ENCODE peak calls at places on chromosomes 16 and 17, in nine cellular contexts. T, J, O, G, L, R, C, Q and Y are unnamed samples.

GRCh38 chr17:10109146-10109545 is 89.3 kb downstream of the GAS7 start:
- DNase-seq in T (no peak), J (no peak), O (no peak), G (no peak), L (no peak), R (no peak), C (no peak), Q (no peak), Y (no peak)

GRCh38 chr17:41511130-41511529 is 5.7 kb upstream of the KRT13 start:
- DNase-seq in T (no peak), J (no peak), O (no peak), G (no peak), L (no peak), R (no peak), C (no peak), Q (no peak), Y (no peak)

GRCh38 chr16:84806256-84806889 is 13.4 kb upstream of the CRISPLD2 start:
- DNase-seq in T (peak), J (no peak), O (peak), G (peak), L (peak), R (peak), C (no peak), Q (peak), Y (peak)

GRCh38 chr17:41049110-41049509 is 2.0 kb upstream of the KRTAP2-1 start:
- DNase-seq in T (peak), J (no peak), O (no peak), G (peak), L (peak), R (no peak), C (no peak), Q (no peak), Y (no peak)

GRCh38 chr16:84074721-84075120 is 32.1 kb upstream of the SLC38A8 start:
- DNase-seq in T (no peak), J (no peak), O (no peak), G (no peak), L (no peak), R (no peak), C (no peak), Q (no peak), Y (no peak)

GRCh38 chr17:3740611-3741073 is 16.9 kb downstream of the HASPIN start:
- DNase-seq in T (no peak), J (no peak), O (peak), G (no peak), L (no peak), R (no peak), C (no peak), Q (no peak), Y (no peak)

GRCh38 chr16:67814567-67814966 is 7.9 kb downstream of the TSNAXIP1 start:
- DNase-seq in T (no peak), J (no peak), O (no peak), G (no peak), L (no peak), R (no peak), C (no peak), Q (no peak), Y (no peak)

GRCh38 chr16:12127244-12127643 is 150.7 kb downstream of the SNX29 start:
- DNase-seq in T (no peak), J (no peak), O (no peak), G (no peak), L (no peak), R (no peak), C (no peak), Q (no peak), Y (no peak)

GRCh38 chr17:77356109-77356689 is 215.4 kb downstream of the SEC14L1 start:
- DNase-seq in T (peak), J (no peak), O (no peak), G (no peak), L (no peak), R (peak), C (no peak), Q (no peak), Y (no peak)

GRCh38 chr16:85519540-85520231 is 93.4 kb upstream of the GSE1 start:
- DNase-seq in T (no peak), J (no peak), O (no peak), G (no peak), L (no peak), R (no peak), C (no peak), Q (no peak), Y (no peak)

GRCh38 chr16:12625068-12625467 is 178.6 kb downstream of the CPPED1 start:
- DNase-seq in T (no peak), J (no peak), O (no peak), G (no peak), L (no peak), R (no peak), C (no peak), Q (no peak), Y (no peak)

GRCh38 chr16:3938843-3939624 is 58.5 kb upstream of the CREBBP start:
- DNase-seq in T (peak), J (peak), O (peak), G (peak), L (peak), R (peak), C (peak), Q (peak), Y (peak)

GRCh38 chr16:71282943-71283342 is 6.3 kb downstream of the CMTR2 start:
- DNase-seq in T (no peak), J (no peak), O (no peak), G (no peak), L (no peak), R (no peak), C (no peak), Q (no peak), Y (peak)

GRCh38 chr16:51391798-51392511 is 240.9 kb upstream of the SALL1 start:
- DNase-seq in T (no peak), J (peak), O (no peak), G (no peak), L (no peak), R (no peak), C (peak), Q (no peak), Y (no peak)

GRCh38 chr17:37310940-37311339 is 64.8 kb upstream of the C17orf78 start:
- DNase-seq in T (no peak), J (no peak), O (no peak), G (peak), L (no peak), R (no peak), C (no peak), Q (no peak), Y (no peak)

GRCh38 chr17:62876063-62876462 is 67.9 kb upstream of the MARCHF10 start:
- DNase-seq in T (no peak), J (no peak), O (no peak), G (no peak), L (no peak), R (peak), C (no peak), Q (no peak), Y (peak)

GRCh38 chr16:71927383-71927782 is 32.1 kb downstream of the IST1 start:
- DNase-seq in T (peak), J (no peak), O (no peak), G (peak), L (peak), R (peak), C (no peak), Q (peak), Y (no peak)

GRCh38 chr17:37309051-37309450 is 66.7 kb upstream of the C17orf78 start:
- DNase-seq in T (no peak), J (no peak), O (no peak), G (no peak), L (no peak), R (no peak), C (no peak), Q (no peak), Y (no peak)

GRCh38 chr17:62800580-62800979 is 7.5 kb downstream of the MARCHF10 start:
- DNase-seq in T (no peak), J (no peak), O (no peak), G (peak), L (peak), R (peak), C (no peak), Q (no peak), Y (no peak)

GRCh38 chr16:85446846-85447656 is 166.1 kb upstream of the GSE1 start:
- DNase-seq in T (no peak), J (no peak), O (peak), G (no peak), L (no peak), R (no peak), C (no peak), Q (no peak), Y (no peak)

GRCh38 chr17:1029196-1029911 is 32.4 kb downstream of the TIMM22 start:
- DNase-seq in T (no peak), J (no peak), O (no peak), G (peak), L (peak), R (peak), C (no peak), Q (no peak), Y (no peak)

GRCh38 chr16:67278773-67279295 is 498 bp upstream of the PLEKHG4 start:
- DNase-seq in T (no peak), J (no peak), O (no peak), G (peak), L (no peak), R (peak), C (no peak), Q (no peak), Y (no peak)

GRCh38 chr16:12780467-12780866 is 23.2 kb downstream of the CPPED1 start:
- DNase-seq in T (no peak), J (no peak), O (no peak), G (no peak), L (no peak), R (no peak), C (no peak), Q (no peak), Y (no peak)

GRCh38 chr17:15660077-15660476 is 24.0 kb downstream of the TRIM16 start:
- DNase-seq in T (no peak), J (no peak), O (no peak), G (no peak), L (no peak), R (no peak), C (no peak), Q (no peak), Y (no peak)

GRCh38 chr17:34303606-34304005 is 15.6 kb upstream of the CCL8 start:
- DNase-seq in T (no peak), J (no peak), O (no peak), G (no peak), L (no peak), R (no peak), C (no peak), Q (no peak), Y (no peak)

GRCh38 chr16:49817754-49818507 is 38.0 kb downstream of the ZNF423 start:
- DNase-seq in T (no peak), J (no peak), O (no peak), G (no peak), L (no peak), R (no peak), C (no peak), Q (no peak), Y (no peak)

GRCh38 chr17:62657664-62658063 is 30.2 kb downstream of the MRC2 start:
- DNase-seq in T (no peak), J (no peak), O (no peak), G (no peak), L (no peak), R (no peak), C (no peak), Q (no peak), Y (no peak)

GRCh38 chr17:12457493-12457892 is 208.2 kb upstream of the MYOCD start:
- DNase-seq in T (no peak), J (no peak), O (no peak), G (peak), L (peak), R (no peak), C (no peak), Q (peak), Y (no peak)

GRCh38 chr17:3474212-3474611 is 1.6 kb upstream of the ASPA start:
- DNase-seq in T (no peak), J (no peak), O (no peak), G (peak), L (peak), R (no peak), C (no peak), Q (no peak), Y (peak)

GRCh38 chr17:49214665-49215360 is 4.3 kb downstream of the ABI3 start:
- DNase-seq in T (no peak), J (no peak), O (no peak), G (no peak), L (no peak), R (no peak), C (no peak), Q (no peak), Y (peak)

GRCh38 chr17:21245703-21246102 is 7.5 kb downstream of the NATD1 start:
- DNase-seq in T (no peak), J (no peak), O (no peak), G (no peak), L (no peak), R (no peak), C (no peak), Q (no peak), Y (no peak)

GRCh38 chr17:48427598-48427997 is 2.4 kb downstream of the SKAP1 start:
- DNase-seq in T (peak), J (no peak), O (peak), G (no peak), L (no peak), R (no peak), C (no peak), Q (no peak), Y (no peak)

GRCh38 chr17:14730821-14731220 is 429.9 kb downstream of the HS3ST3B1 start:
- DNase-seq in T (no peak), J (no peak), O (no peak), G (no peak), L (no peak), R (no peak), C (no peak), Q (no peak), Y (no peak)

GRCh38 chr16:51237861-51238378 is 86.8 kb upstream of the SALL1 start:
- DNase-seq in T (no peak), J (peak), O (no peak), G (no peak), L (no peak), R (no peak), C (no peak), Q (no peak), Y (no peak)

GRCh38 chr17:71187145-71187878 is 933.5 kb upstream of the SOX9 start:
- DNase-seq in T (no peak), J (no peak), O (no peak), G (no peak), L (no peak), R (peak), C (no peak), Q (no peak), Y (no peak)

GRCh38 chr17:9217151-9218067 is 196.1 kb downstream of the NTN1 start:
- DNase-seq in T (peak), J (no peak), O (no peak), G (peak), L (peak), R (peak), C (no peak), Q (no peak), Y (no peak)

GRCh38 chr16:82037666-82038065 is 2.6 kb downstream of the HSD17B2 start:
- DNase-seq in T (no peak), J (no peak), O (no peak), G (no peak), L (peak), R (no peak), C (no peak), Q (no peak), Y (peak)

GRCh38 chr17:17491546-17491988 is 4.6 kb downstream of the RASD1 start:
- DNase-seq in T (no peak), J (no peak), O (no peak), G (no peak), L (no peak), R (no peak), C (no peak), Q (no peak), Y (no peak)

GRCh38 chr17:7673239-7673638 is 14.1 kb downstream of the TP53 start:
- DNase-seq in T (peak), J (no peak), O (no peak), G (no peak), L (peak), R (no peak), C (peak), Q (no peak), Y (no peak)